ENCODE peak calls at places on chromosomes 2 and 18, in five cellular contexts. I, U, J, Q and T are unnamed samples.

GRCh38 chr2:144014108-144014507 is 505.8 kb downstream of the ZEB2 start:
- DNase-seq in I (no peak), U (no peak), J (peak), Q (no peak), T (no peak)

GRCh38 chr18:48036641-48037421 is 106.4 kb upstream of the SMAD2 start:
- DNase-seq in I (no peak), U (no peak), J (no peak), Q (no peak), T (no peak)

GRCh38 chr2:119011910-119012209 is 69.9 kb downstream of the MARCO start:
- DNase-seq in I (no peak), U (no peak), J (no peak), Q (no peak), T (no peak)

GRCh38 chr2:163682695-163683094 is 53.1 kb downstream of the FIGN start:
- DNase-seq in I (no peak), U (no peak), J (peak), Q (peak), T (peak)

GRCh38 chr2:186697536-186697935 is 3.7 kb downstream of the FAM171B start:
- DNase-seq in I (no peak), U (no peak), J (peak), Q (no peak), T (no peak)

GRCh38 chr2:117980783-117981676 is 32.8 kb downstream of the CCDC93 start:
- DNase-seq in I (no peak), U (no peak), J (peak), Q (peak), T (peak)

GRCh38 chr18:32019251-32019943 is 772 bp downstream of the RNF125 start:
- DNase-seq in I (no peak), U (no peak), J (peak), Q (peak), T (peak)

GRCh38 chr2:54394392-54394791 is 61.7 kb upstream of the SPTBN1 start:
- DNase-seq in I (peak), U (no peak), J (no peak), Q (peak), T (no peak)

GRCh38 chr18:26549486-26550435 is 1.4 kb upstream of the KCTD1 start:
- DNase-seq in I (no peak), U (no peak), J (peak), Q (peak), T (peak)

GRCh38 chr2:150036622-150037021 is 449.0 kb upstream of the MMADHC start:
- DNase-seq in I (no peak), U (no peak), J (no peak), Q (no peak), T (no peak)

GRCh38 chr18:78506031-78506461 is 473.6 kb upstream of the SALL3 start:
- DNase-seq in I (no peak), U (no peak), J (no peak), Q (no peak), T (peak)

GRCh38 chr18:10213526-10213925 is 240.9 kb upstream of the APCDD1 start:
- DNase-seq in I (peak), U (no peak), J (peak), Q (peak), T (peak)

GRCh38 chr2:215751200-215751910 is 262.0 kb downstream of the MREG start:
- DNase-seq in I (no peak), U (no peak), J (peak), Q (peak), T (no peak)

DNA sequence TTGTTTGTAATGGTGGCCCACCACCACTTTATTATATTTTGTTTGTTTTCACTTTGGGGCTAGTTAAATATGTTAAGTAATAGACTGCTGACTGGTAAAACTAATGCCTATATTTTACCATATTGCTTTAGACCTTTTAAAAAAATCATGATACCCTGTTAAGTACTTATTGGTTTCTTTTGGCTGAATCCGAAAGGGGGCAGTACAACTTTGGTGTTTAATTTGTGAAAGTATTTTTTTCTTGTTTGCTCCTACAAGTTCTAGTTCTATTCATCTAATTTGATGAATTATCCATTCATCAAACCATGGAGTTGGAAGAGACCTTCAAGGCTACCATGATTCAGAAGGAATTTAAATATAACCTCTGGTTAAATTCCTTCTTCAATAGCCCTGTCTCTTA is 147.0 kb downstream of the MBD5 start:
- DNase-seq in I (no peak), U (no peak), J (no peak), Q (no peak), T (no peak)
- TF ChIP-seq CTCF in I (no peak), U (peak), J (peak), Q (no peak), T (no peak)

GRCh38 chr18:51321696-51322095 is 124.2 kb upstream of the MEX3C start:
- DNase-seq in I (no peak), U (no peak), J (no peak), Q (no peak), T (peak)

DNA sequence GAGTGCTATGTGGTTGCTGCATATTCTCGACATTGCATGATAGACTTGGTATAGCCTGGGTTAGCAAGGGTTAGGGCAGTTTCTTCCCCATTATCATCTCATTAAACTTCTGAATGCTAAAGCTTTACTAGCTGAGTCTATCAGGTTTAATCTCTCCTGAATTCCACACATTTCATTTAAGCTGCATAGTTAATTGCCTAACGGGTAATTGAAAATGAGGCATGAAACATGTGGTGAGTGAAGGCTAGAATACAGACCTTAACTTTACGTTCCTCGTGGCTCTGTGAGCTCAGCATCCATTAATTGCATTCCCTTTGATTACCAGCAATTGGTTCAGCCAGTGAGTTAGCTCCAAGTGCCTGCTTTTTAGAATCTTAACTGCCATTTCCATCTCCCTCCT is 126.5 kb upstream of the MEX3C start:
- DNase-seq in I (no peak), U (no peak), J (no peak), Q (no peak), T (no peak)
- H3K4me2 ChIP-seq in I (no peak), U (no peak), J (no peak), Q (no peak), T (no peak)

GRCh38 chr2:99106905-99107304 is 34.6 kb upstream of the C2orf15 start:
- DNase-seq in I (no peak), U (no peak), J (peak), Q (no peak), T (no peak)
- TF ChIP-seq EZH2 in I (no peak), U (no peak), J (no peak), Q (no peak), T (no peak)

GRCh38 chr2:238139141-238139840 is 823 bp downstream of the KLHL30 start:
- DNase-seq in I (no peak), U (peak), J (no peak), Q (no peak), T (no peak)
- TF ChIP-seq CTCF in I (peak), U (peak), J (peak), Q (peak), T (peak)

DNA sequence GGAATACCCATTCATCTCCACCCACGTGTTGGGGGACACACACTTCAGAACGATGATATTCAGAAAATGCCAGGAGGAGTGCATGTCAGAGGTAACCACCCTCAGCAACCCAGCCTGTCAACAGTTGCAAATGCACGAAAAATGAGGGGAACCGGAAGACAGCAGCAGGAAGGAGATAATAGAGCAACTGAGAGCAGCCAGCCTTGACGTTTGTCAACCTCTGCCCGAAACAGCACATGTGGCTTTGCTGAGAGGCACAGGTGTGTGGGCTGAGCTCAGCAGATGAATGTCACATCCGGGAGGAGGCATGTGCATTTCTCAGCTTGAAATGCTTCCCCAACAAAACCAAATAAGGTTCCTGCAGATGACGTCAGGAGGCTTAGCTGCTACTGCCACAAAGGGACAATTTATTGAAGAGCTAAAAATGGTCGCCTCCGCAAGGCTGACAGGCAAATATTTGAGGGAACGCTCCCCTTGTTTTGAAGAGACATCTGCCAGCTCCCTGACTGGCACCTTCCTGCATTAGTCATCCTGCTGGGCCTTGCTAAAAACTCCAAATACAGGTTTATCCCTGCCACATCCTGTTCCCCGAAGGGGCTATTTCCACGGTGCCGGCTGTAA is 419.0 kb downstream of the NBAS start:
- DNase-seq in I (peak), U (no peak), J (peak), Q (peak), T (no peak)
- H3K4me2 ChIP-seq in I (peak), U (no peak), J (peak), Q (no peak), T (no peak)

GRCh38 chr2:147998203-147998602 is 22.3 kb downstream of the ORC4 start:
- DNase-seq in I (no peak), U (no peak), J (no peak), Q (no peak), T (no peak)

GRCh38 chr2:148000095-148000494 is 20.4 kb downstream of the ORC4 start:
- DNase-seq in I (no peak), U (no peak), J (no peak), Q (no peak), T (no peak)

GRCh38 chr2:147996828-147997227 is 23.7 kb downstream of the ORC4 start:
- DNase-seq in I (no peak), U (no peak), J (no peak), Q (no peak), T (no peak)

GRCh38 chr2:147999126-147999525 is 21.4 kb downstream of the ORC4 start:
- DNase-seq in I (no peak), U (no peak), J (no peak), Q (no peak), T (no peak)
- TF ChIP-seq EZH2 in I (no peak), U (no peak), J (no peak), Q (no peak), T (no peak)

DNA sequence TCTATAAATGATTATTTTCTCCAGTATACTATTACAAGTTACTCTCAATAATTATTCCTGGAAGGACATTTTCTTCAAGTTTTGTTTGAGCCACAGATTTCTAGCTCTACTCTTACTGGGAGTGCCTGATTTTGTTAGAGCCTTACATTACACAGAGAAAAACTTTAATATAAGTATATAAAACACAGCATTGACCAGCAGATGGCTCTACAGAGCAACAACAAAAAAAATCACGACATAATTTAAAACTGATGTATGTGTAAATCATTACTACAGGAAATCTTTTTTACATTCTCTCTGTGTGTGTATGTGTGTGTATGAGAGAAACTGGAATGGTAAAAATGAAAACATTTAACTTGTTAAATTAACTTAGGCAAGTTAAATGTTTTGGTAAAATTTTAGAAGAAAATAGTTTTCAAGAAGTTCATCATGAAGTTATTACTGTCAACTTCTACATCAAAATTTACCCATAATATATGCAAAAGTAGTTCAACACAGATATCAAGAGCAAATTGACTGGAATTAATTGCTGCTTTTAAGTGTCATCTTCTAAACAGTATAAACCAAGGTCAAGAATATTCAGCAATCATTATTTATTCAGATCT is 103.3 kb downstream of the MDH1 start:
- DNase-seq in I (no peak), U (no peak), J (peak), Q (peak), T (peak)
- TF ChIP-seq CTCF in I (peak), U (peak), J (peak), Q (peak), T (peak)

DNA sequence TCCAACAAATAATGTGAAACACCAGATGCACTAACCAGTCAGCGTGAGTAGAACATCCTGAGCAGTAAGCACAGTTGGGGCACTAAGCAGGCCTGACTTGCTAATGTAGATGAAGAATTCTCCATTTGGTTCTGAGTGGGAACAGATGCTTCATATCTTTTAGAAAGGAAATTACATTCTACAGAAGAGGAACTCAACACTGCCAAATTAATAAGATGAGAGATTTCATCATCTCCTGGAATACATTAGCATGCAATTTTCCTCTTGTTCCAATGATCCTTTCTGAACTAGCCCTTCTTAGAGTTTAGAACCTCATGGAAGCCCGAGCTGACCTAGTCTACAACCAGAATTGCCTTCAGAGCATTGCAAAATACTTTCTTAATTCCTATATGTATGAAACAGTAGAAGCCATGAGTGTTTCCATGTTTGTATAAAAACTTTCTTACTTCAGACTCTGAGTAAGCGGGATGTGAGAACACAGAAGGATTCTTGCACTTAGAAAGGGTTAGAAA is 34.8 kb downstream of the COL5A2 start:
- DNase-seq in I (no peak), U (no peak), J (no peak), Q (peak), T (no peak)
- H3K4me2 ChIP-seq in I (no peak), U (no peak), J (no peak), Q (peak), T (no peak)

GRCh38 chr2:176140520-176141317 is 10.6 kb upstream of the HOXD4 start:
- DNase-seq in I (peak), U (peak), J (peak), Q (peak), T (peak)
- TF ChIP-seq EZH2 in I (no peak), U (no peak), J (no peak), Q (peak), T (no peak)

GRCh38 chr2:19352946-19353720 is 5.3 kb downstream of the OSR1 start:
- DNase-seq in I (no peak), U (no peak), J (no peak), Q (no peak), T (no peak)
- TF ChIP-seq CTCF in I (no peak), U (no peak), J (no peak), Q (no peak), T (no peak)